ENCODE peak calls at places on chromosomes 12 and 14, in eight cellular contexts. W is fibroblast of mammary gland, Z is tibial artery, I is AG09309, O is bronchial epithelial cell, V is thoracic aorta, E is AG10803, K is astrocyte of the cerebellum. Q is an unnamed sample.

GRCh38 chr12:16857456-16857923 is 251.5 kb upstream of the LMO3 start:
- DNase-seq in W (no peak), Z (no peak), I (no peak), O (no peak), V (no peak), E (no peak), K (no peak), Q (no peak)

GRCh38 chr14:92540472-92541048 is 27.0 kb downstream of the RIN3 start:
- DNase-seq in W (peak), Z (peak), I (peak), O (peak), V (peak), E (peak), K (peak), Q (peak)

GRCh38 chr12:121992059-121992879 is 29.4 kb upstream of the BCL7A start:
- DNase-seq in W (peak), Z (no peak), I (peak), O (peak), V (no peak), E (peak), K (peak), Q (peak)

GRCh38 chr14:22520786-22521185 is 68.2 kb downstream of the DAD1 start:
- DNase-seq in W (no peak), Z (no peak), I (no peak), O (no peak), V (no peak), E (no peak), K (no peak), Q (no peak)

GRCh38 chr14:100341301-100342031 is 18.3 kb downstream of the SLC25A47 start:
- DNase-seq in W (peak), Z (peak), I (peak), O (peak), V (peak), E (peak), K (peak), Q (no peak)

GRCh38 chr14:94738786-94739185 is 31.1 kb downstream of the GSC start:
- DNase-seq in W (peak), Z (no peak), I (no peak), O (no peak), V (no peak), E (peak), K (no peak), Q (no peak)

GRCh38 chr14:75879031-75879430 is 102.8 kb downstream of the TGFB3 start:
- DNase-seq in W (peak), Z (no peak), I (peak), O (peak), V (no peak), E (peak), K (peak), Q (no peak)

GRCh38 chr12:129844662-129845061 is 59.2 kb downstream of the TMEM132D start:
- DNase-seq in W (no peak), Z (no peak), I (no peak), O (no peak), V (no peak), E (no peak), K (peak), Q (no peak)

GRCh38 chr14:61997146-61997545 is 234.9 kb downstream of the SNAPC1 start:
- DNase-seq in W (no peak), Z (no peak), I (no peak), O (peak), V (no peak), E (no peak), K (no peak), Q (no peak)

GRCh38 chr12:15116073-15116472 is 105.1 kb downstream of the RERG start:
- DNase-seq in W (no peak), Z (no peak), I (no peak), O (no peak), V (no peak), E (no peak), K (peak), Q (no peak)

GRCh38 chr12:14260011-14260993 is 105.2 kb upstream of the ATF7IP start:
- DNase-seq in W (peak), Z (peak), I (peak), O (peak), V (peak), E (peak), K (peak), Q (peak)

GRCh38 chr12:122099856-122100255 is 21.3 kb downstream of the MLXIP start:
- DNase-seq in W (no peak), Z (no peak), I (no peak), O (no peak), V (no peak), E (no peak), K (no peak), Q (no peak)

GRCh38 chr12:86193931-86194330 is 62.3 kb downstream of the MGAT4C start:
- DNase-seq in W (peak), Z (no peak), I (no peak), O (peak), V (no peak), E (no peak), K (no peak), Q (no peak)

GRCh38 chr12:109734219-109735000 is 20.8 kb downstream of the FAM222A start:
- DNase-seq in W (no peak), Z (peak), I (no peak), O (no peak), V (no peak), E (no peak), K (no peak), Q (peak)

GRCh38 chr14:60734465-60735242 is at the start of gene MNAT1:
- DNase-seq in W (peak), Z (peak), I (peak), O (peak), V (peak), E (peak), K (peak), Q (peak)

GRCh38 chr14:73462078-73462715 is 3.9 kb upstream of the NUMB start:
- DNase-seq in W (peak), Z (peak), I (no peak), O (no peak), V (no peak), E (peak), K (no peak), Q (peak)

GRCh38 chr14:94630396-94630795 is 18.2 kb downstream of the SERPINA3 start:
- DNase-seq in W (no peak), Z (peak), I (no peak), O (no peak), V (no peak), E (no peak), K (no peak), Q (no peak)

GRCh38 chr12:51694146-51694545 is 103.1 kb downstream of the SCN8A start:
- DNase-seq in W (no peak), Z (no peak), I (no peak), O (no peak), V (no peak), E (no peak), K (no peak), Q (no peak)

GRCh38 chr12:34405286-34406227 is 383.3 kb downstream of the ALG10 start:
- DNase-seq in W (no peak), Z (peak), I (no peak), O (no peak), V (no peak), E (no peak), K (no peak), Q (peak)

GRCh38 chr12:127230843-127231260 is 1036.1 kb upstream of the TMEM132C start:
- DNase-seq in W (peak), Z (no peak), I (peak), O (peak), V (no peak), E (peak), K (peak), Q (no peak)

GRCh38 chr12:14716848-14717444 is 20.5 kb upstream of the GUCY2C start:
- DNase-seq in W (peak), Z (peak), I (peak), O (peak), V (no peak), E (peak), K (peak), Q (no peak)

GRCh38 chr14:26527095-26527494 is 70.7 kb downstream of the NOVA1 start:
- DNase-seq in W (peak), Z (no peak), I (no peak), O (peak), V (no peak), E (no peak), K (no peak), Q (no peak)

GRCh38 chr12:80565276-80565675 is 121.2 kb downstream of the PTPRQ start:
- DNase-seq in W (no peak), Z (no peak), I (no peak), O (peak), V (no peak), E (peak), K (no peak), Q (no peak)

GRCh38 chr14:49766839-49767238 is 1.1 kb upstream of the KLHDC2 start:
- DNase-seq in W (no peak), Z (no peak), I (no peak), O (peak), V (no peak), E (no peak), K (no peak), Q (no peak)

GRCh38 chr14:91569301-91569700 is 59.2 kb upstream of the PPP4R3A start:
- DNase-seq in W (no peak), Z (no peak), I (no peak), O (no peak), V (no peak), E (no peak), K (no peak), Q (no peak)

GRCh38 chr14:96117101-96117897 is 78.1 kb downstream of the C14orf132 start:
- DNase-seq in W (peak), Z (no peak), I (no peak), O (peak), V (no peak), E (no peak), K (no peak), Q (no peak)

GRCh38 chr14:53956427-53957201 is at the start of gene BMP4:
- DNase-seq in W (no peak), Z (peak), I (no peak), O (peak), V (peak), E (no peak), K (peak), Q (peak)

GRCh38 chr14:102817942-102818940 is 41.0 kb downstream of the TRAF3 start:
- DNase-seq in W (peak), Z (no peak), I (peak), O (peak), V (no peak), E (peak), K (no peak), Q (no peak)
- H3K4me3 ChIP-seq in W (no peak), Z (no peak), I (no peak), O (no peak), V (no peak), E (no peak), K (no peak), Q (no peak)

DNA sequence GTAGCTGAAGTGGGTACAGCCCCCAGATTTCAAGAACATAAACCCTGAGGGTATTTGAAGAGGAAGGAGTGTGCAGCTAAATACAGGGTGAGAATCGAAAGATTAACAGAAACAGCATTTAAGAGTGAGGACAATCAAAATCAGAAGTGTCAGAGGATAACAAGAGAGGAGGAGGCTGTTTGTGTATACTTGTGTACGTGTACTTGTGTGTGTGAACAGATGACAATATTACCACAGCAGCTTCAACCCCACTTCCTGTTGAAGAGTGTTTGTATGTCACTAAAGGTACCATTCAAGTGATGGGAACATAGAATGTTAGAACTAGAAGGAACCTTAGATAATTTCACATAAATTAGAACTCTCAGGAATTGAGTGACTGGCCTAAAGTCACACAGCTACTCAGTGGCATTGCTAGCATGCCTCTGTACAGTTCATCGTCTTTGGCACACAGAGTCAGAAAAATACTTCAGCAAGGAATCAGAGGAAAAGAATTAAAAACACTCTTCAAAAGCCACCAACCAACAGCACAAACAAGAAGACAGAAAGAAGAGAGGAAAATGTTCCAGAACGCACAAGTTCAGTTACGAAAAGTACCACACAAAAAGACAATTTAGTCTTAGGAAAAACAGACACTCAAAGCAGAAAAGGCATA is 164.3 kb upstream of the BCL2L14 start:
- DNase-seq in W (peak), Z (no peak), I (peak), O (no peak), V (no peak), E (peak), K (peak), Q (no peak)
- H3K4me3 ChIP-seq in W (no peak), Z (no peak), I (no peak), O (no peak), V (no peak), E (no peak), K (no peak), Q (no peak)

DNA sequence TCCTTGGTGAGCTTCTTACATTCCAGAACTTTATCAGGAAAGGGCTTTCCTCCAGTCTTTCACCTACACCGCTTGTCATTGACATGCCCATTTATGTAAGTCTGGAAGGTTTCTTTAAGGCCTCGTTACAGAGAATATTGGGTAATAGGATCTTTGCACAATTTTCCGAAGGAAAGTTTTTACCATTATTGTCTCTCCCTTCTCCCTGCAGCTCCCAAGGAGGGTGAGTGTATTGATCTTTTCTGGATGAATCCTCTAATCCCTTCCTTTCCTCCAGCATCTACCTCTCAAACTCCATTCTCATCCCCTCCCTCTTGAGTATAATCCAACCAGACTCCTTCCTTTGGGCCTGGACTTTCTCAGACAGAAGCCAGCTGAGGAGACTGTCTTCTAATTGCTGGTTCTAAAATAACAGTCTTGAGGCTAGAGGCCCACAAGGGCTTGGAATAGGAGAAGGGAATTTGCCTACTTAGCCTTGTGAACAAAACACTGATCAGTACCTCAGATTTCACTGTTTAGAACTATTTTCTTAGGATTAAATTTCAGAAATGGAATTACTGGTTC is 21.8 kb downstream of the WNK1 start:
- DNase-seq in W (no peak), Z (no peak), I (no peak), O (no peak), V (no peak), E (no peak), K (no peak), Q (no peak)
- H3K4me3 ChIP-seq in W (no peak), Z (no peak), I (no peak), O (no peak), V (no peak), E (no peak), K (no peak), Q (no peak)

DNA sequence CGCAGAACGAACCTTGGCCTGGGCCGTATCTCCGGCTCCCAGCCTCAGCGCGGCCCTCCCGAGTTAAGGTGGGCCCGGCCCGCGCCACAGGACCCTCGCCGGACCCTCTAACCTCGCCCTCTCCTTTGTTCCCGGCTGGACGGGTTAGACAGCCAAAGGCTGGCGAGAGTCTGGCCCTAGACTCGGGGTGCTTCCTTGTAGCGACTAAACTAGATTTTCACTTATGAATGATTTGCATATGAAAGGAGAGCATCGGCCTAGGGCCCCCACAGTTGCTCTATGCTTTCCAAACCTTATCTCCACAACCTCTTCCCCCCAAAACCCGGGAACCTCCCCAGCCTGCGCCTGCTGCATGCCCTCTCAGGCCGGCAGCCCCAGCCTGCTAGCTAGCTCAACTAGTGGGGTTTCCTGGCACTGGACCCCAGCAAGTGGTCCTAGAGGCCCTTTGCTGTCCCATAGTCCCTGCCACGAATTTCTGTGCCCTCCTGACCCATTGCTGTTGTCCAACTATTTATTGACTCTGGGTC is 2.0 kb downstream of the HOXC5 start:
- DNase-seq in W (no peak), Z (no peak), I (no peak), O (no peak), V (no peak), E (no peak), K (no peak), Q (no peak)
- H3K4me3 ChIP-seq in W (peak), Z (no peak), I (no peak), O (no peak), V (no peak), E (peak), K (no peak), Q (no peak)

GRCh38 chr12:93197067-93197593 is 180.6 kb upstream of the NUDT4 start:
- DNase-seq in W (peak), Z (no peak), I (no peak), O (peak), V (no peak), E (peak), K (no peak), Q (no peak)

GRCh38 chr12:93192878-93193277 is 184.8 kb upstream of the NUDT4 start:
- DNase-seq in W (peak), Z (no peak), I (no peak), O (no peak), V (no peak), E (no peak), K (no peak), Q (no peak)

GRCh38 chr12:93191461-93191860 is 186.3 kb upstream of the NUDT4 start:
- DNase-seq in W (no peak), Z (no peak), I (no peak), O (no peak), V (no peak), E (peak), K (no peak), Q (no peak)

GRCh38 chr12:93195511-93195910 is 182.2 kb upstream of the NUDT4 start:
- DNase-seq in W (no peak), Z (no peak), I (no peak), O (no peak), V (no peak), E (no peak), K (no peak), Q (no peak)

DNA sequence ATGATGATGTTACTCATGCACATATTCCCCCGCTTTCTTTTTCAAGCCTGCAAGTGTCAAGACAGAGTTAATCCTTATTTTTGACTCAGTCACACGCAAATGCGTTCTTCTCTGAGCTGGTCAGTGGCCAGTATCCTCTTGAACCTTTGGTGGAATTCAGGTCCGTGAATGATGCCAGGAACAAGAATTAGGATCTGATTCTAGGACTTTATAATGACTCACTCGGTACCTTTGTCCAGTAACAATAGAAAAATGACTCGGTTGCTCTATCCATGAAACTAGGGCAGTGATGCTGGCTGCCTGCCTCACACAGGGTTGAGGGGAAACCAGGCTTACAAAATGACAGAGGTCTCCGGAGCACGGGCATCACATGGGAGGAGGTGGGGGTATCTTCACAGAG is 185.8 kb upstream of the NUDT4 start:
- DNase-seq in W (peak), Z (peak), I (peak), O (no peak), V (peak), E (peak), K (no peak), Q (no peak)
- H3K4me3 ChIP-seq in W (no peak), Z (no peak), I (no peak), O (no peak), V (peak), E (peak), K (no peak), Q (no peak)

GRCh38 chr12:24416423-24417109 is 467.1 kb upstream of the SOX5 start:
- DNase-seq in W (no peak), Z (no peak), I (no peak), O (no peak), V (no peak), E (no peak), K (no peak), Q (no peak)
- H3K4me3 ChIP-seq in W (no peak), Z (no peak), I (no peak), O (no peak), V (no peak), E (no peak), K (no peak), Q (no peak)

GRCh38 chr12:120583478-120584030 is 2.4 kb upstream of the POP5 start:
- DNase-seq in W (peak), Z (peak), I (no peak), O (peak), V (no peak), E (peak), K (peak), Q (peak)

GRCh38 chr12:120581998-120582397 is 796 bp upstream of the POP5 start:
- DNase-seq in W (peak), Z (no peak), I (no peak), O (no peak), V (no peak), E (no peak), K (no peak), Q (no peak)

GRCh38 chr12:120586216-120586615 is 5.0 kb upstream of the POP5 start:
- DNase-seq in W (no peak), Z (no peak), I (no peak), O (no peak), V (no peak), E (no peak), K (no peak), Q (no peak)

GRCh38 chr12:120586860-120587259 is 5.7 kb upstream of the POP5 start:
- DNase-seq in W (no peak), Z (no peak), I (no peak), O (no peak), V (no peak), E (no peak), K (no peak), Q (no peak)

GRCh38 chr12:120584343-120585149 is 3.3 kb upstream of the POP5 start:
- DNase-seq in W (peak), Z (peak), I (no peak), O (no peak), V (no peak), E (no peak), K (no peak), Q (peak)
- H3K4me3 ChIP-seq in W (peak), Z (peak), I (peak), O (peak), V (peak), E (peak), K (peak), Q (peak)

GRCh38 chr12:98490491-98491453 is 24.6 kb upstream of the TMPO start:
- DNase-seq in W (peak), Z (peak), I (peak), O (peak), V (peak), E (peak), K (peak), Q (peak)
- H3K4me3 ChIP-seq in W (no peak), Z (no peak), I (no peak), O (no peak), V (peak), E (peak), K (no peak), Q (no peak)